ENCODE peak calls at places on chromosomes 6 and 20, in seven cellular contexts. I, O, X, Q, E, W and C are unnamed samples.

GRCh38 chr20:53148764-53149163 is 176.6 kb downstream of the TSHZ2 start:
- DNase-seq in Q (peak; percentile 24), O (no peak), I (no peak), W (no peak), E (no peak), X (peak; percentile 18), C (no peak)

GRCh38 chr6:30711758-30712380 is 5.2 kb downstream of the MDC1 start:
- DNase-seq in X (no peak), Q (no peak), I (no peak), O (no peak), W (no peak), E (peak; percentile 17), C (no peak)

GRCh38 chr20:59333260-59333845 is 32.9 kb downstream of the EDN3 start:
- DNase-seq in Q (no peak), E (no peak), W (no peak), O (no peak), I (no peak), X (no peak), C (no peak)

GRCh38 chr20:588476-588875 is 21.6 kb downstream of the TCF15 start:
- DNase-seq in E (no peak), Q (no peak), W (no peak), X (no peak), I (no peak), O (no peak), C (no peak)

GRCh38 chr6:1597121-1597744 is 12.5 kb upstream of the FOXC1 start:
- DNase-seq in W (no peak), Q (no peak), X (no peak), E (no peak), I (no peak), O (no peak), C (no peak)

GRCh38 chr6:151948007-151948745 is 140.7 kb downstream of the ESR1 start:
- DNase-seq in Q (no peak), E (no peak), X (peak; percentile 31), W (no peak), I (no peak), O (peak; percentile 26), C (no peak)

GRCh38 chr20:2559641-2560040 is 23.3 kb downstream of the TMC2 start:
- DNase-seq in O (no peak), W (no peak), Q (peak; percentile 3), I (no peak), X (no peak), E (no peak), C (no peak)

GRCh38 chr20:38300433-38300832 is 3.5 kb upstream of the BPI start:
- DNase-seq in Q (no peak), O (no peak), E (no peak), W (no peak), X (no peak), I (no peak), C (no peak)

GRCh38 chr6:157941101-157941863 is 40.4 kb upstream of the SYNJ2 start:
- DNase-seq in O (no peak), W (no peak), Q (peak; percentile 58), X (no peak), I (no peak), E (no peak), C (no peak)